ENCODE peak calls at places on chromosome 22, in eight cellular contexts. O is psoas muscle; S is dorsolateral prefrontal cortex; L is activated T-helper 1 cell treated with anti-CD3 and anti-CD28 coated beads, Interleukin-12 subunit alpha, Interleukin-12 subunit beta, Interleukin-2, Interleukin-4 antibody, amounts not matched to agents 30 ng/mL and 10 ng/mL and 1 ng/mL, durations not matched to agents 14 hours and 24 hours and 36 hours; Z is neural progenitor cell; H is memory B cell; N is stimulated activated CD8-positive, alpha-beta memory T cell treated with anti-CD3 and anti-CD28 coated beads, Interleukin-15, amount 100 ng/mL, for 48 hours; J is SK-N-SH. D is an unnamed sample.

GRCh38 chr22:31230871-31231621 is 18.9 kb downstream of the LIMK2 start:
- DNase-seq in O (peak; percentile 59), S (peak; percentile 20), L (peak; percentile 25), Z (peak; percentile 45), H (peak; percentile 37), N (no peak), J (peak; percentile 37), D (peak; percentile 71)

GRCh38 chr22:24517446-24517845 is 22.3 kb downstream of the UPB1 start:
- DNase-seq in O (no peak), S (no peak), L (no peak), Z (no peak), H (no peak), N (no peak), J (no peak), D (no peak)

GRCh38 chr22:49632199-49633009 is 195.3 kb downstream of the BRD1 start:
- DNase-seq in O (peak; percentile 75), S (peak; percentile 67), L (no peak), Z (peak; percentile 93), H (no peak), N (no peak), J (peak; percentile 91), D (no peak)

GRCh38 chr22:38417252-38418060 is 37.5 kb downstream of the KCNJ4 start:
- DNase-seq in O (peak; percentile 29), S (no peak), L (no peak), Z (no peak), H (no peak), N (no peak), J (no peak), D (no peak)

GRCh38 chr22:36493690-36494110 is 12.3 kb upstream of the TXN2 start:
- DNase-seq in O (no peak), S (no peak), L (no peak), Z (no peak), H (peak; percentile 54), N (no peak), J (no peak), D (no peak)

GRCh38 chr22:27765706-27766291 is 35.8 kb downstream of the MN1 start:
- DNase-seq in O (no peak), S (no peak), L (no peak), Z (no peak), H (no peak), N (no peak), J (no peak), D (no peak)

GRCh38 chr22:20324139-20324516 is 4.3 kb upstream of the DGCR6L start:
- DNase-seq in O (no peak), S (no peak), L (peak; percentile 44), Z (peak; percentile 0), H (no peak), N (peak; percentile 32), J (no peak), D (no peak)

GRCh38 chr22:18998998-18999397 is 62.9 kb upstream of the PRODH start:
- DNase-seq in O (no peak), S (no peak), L (no peak), Z (peak; percentile 80), H (no peak), N (peak; percentile 8), J (no peak), D (no peak)

GRCh38 chr22:43240614-43241013 is 53.7 kb upstream of the TTLL12 start:
- DNase-seq in O (no peak), S (no peak), L (no peak), Z (no peak), H (no peak), N (no peak), J (no peak), D (no peak)

GRCh38 chr22:23897320-23897719 is 3.1 kb downstream of the MIF start:
- DNase-seq in O (no peak), S (no peak), L (no peak), Z (no peak), H (no peak), N (no peak), J (no peak), D (no peak)

GRCh38 chr22:43253839-43254238 is 66.9 kb upstream of the TTLL12 start:
- DNase-seq in O (no peak), S (no peak), L (no peak), Z (no peak), H (no peak), N (no peak), J (no peak), D (no peak)

GRCh38 chr22:31075961-31076360 is 5.2 kb upstream of the SMTN start:
- DNase-seq in O (peak; percentile 94), S (no peak), L (no peak), Z (no peak), H (no peak), N (no peak), J (no peak), D (peak; percentile 33)

GRCh38 chr22:30643055-30643875 is 7.7 kb downstream of the SLC35E4 start:
- DNase-seq in O (peak; percentile 74), S (no peak), L (no peak), Z (no peak), H (no peak), N (no peak), J (no peak), D (no peak)

GRCh38 chr22:48520888-48521600 is 1306.6 kb downstream of the BRD1 start:
- DNase-seq in O (no peak), S (no peak), L (no peak), Z (no peak), H (no peak), N (no peak), J (no peak), D (no peak)